ENCODE peak calls at places on chromosomes 6 and 20, in eight cellular contexts. One of them, this sample, is unnamed.

GRCh38 chr6:130697661-130698535 is 129.3 kb upstream of the SMLR1 start:
- DNase-seq in AG04450: peak; percentile 36
- DNase-seq in uterus: peak; percentile 57
- DNase-seq in IMR-90: peak; percentile 66
- DNase-seq in mesendoderm: peak; percentile 56
- DNase-seq in cardiac muscle cell: peak; percentile 50
- DNase-seq in astrocyte: peak; percentile 37
- DNase-seq in NB4: peak; percentile 43
- DNase-seq in this sample: peak; percentile 18

GRCh38 chr6:143976834-143977354 is 31.2 kb downstream of the PLAGL1 start:
- DNase-seq in cardiac muscle cell: no peak
- DNase-seq in mesendoderm: no peak
- DNase-seq in IMR-90: no peak
- DNase-seq in AG04450: no peak
- DNase-seq in astrocyte: no peak
- DNase-seq in NB4: no peak
- DNase-seq in uterus: no peak
- DNase-seq in this sample: no peak

GRCh38 chr6:47669684-47670515 is 28.5 kb upstream of the ADGRF4 start:
- DNase-seq in cardiac muscle cell: peak; percentile 10
- DNase-seq in NB4: no peak
- DNase-seq in astrocyte: peak; percentile 63
- DNase-seq in mesendoderm: peak; percentile 95
- DNase-seq in AG04450: no peak
- DNase-seq in uterus: no peak
- DNase-seq in IMR-90: no peak
- DNase-seq in this sample: no peak

GRCh38 chr6:71091167-71091566 is 134.3 kb upstream of the B3GAT2 start:
- DNase-seq in uterus: no peak
- DNase-seq in mesendoderm: no peak
- DNase-seq in IMR-90: no peak
- DNase-seq in AG04450: no peak
- DNase-seq in cardiac muscle cell: no peak
- DNase-seq in astrocyte: no peak
- DNase-seq in NB4: peak; percentile 52
- DNase-seq in this sample: no peak

GRCh38 chr6:137000825-137001224 is 43.9 kb downstream of the IL20RA start:
- DNase-seq in AG04450: no peak
- DNase-seq in IMR-90: no peak
- DNase-seq in uterus: no peak
- DNase-seq in NB4: no peak
- DNase-seq in astrocyte: peak; percentile 30
- DNase-seq in mesendoderm: no peak
- DNase-seq in cardiac muscle cell: no peak
- DNase-seq in this sample: no peak

GRCh38 chr20:63520594-63520938 is at the start of gene PPDPF:
- DNase-seq in AG04450: peak; percentile 34
- DNase-seq in IMR-90: peak; percentile 72
- DNase-seq in cardiac muscle cell: peak; percentile 89
- DNase-seq in NB4: no peak
- DNase-seq in uterus: peak; percentile 80
- DNase-seq in astrocyte: peak; percentile 41
- DNase-seq in mesendoderm: peak; percentile 84
- DNase-seq in this sample: peak; percentile 53

GRCh38 chr6:31969712-31970603 is 2.0 kb downstream of the DXO start:
- DNase-seq in mesendoderm: no peak
- DNase-seq in NB4: no peak
- DNase-seq in AG04450: no peak
- DNase-seq in uterus: no peak
- DNase-seq in astrocyte: peak; percentile 66
- DNase-seq in cardiac muscle cell: no peak
- DNase-seq in IMR-90: peak; percentile 55
- DNase-seq in this sample: no peak

GRCh38 chr6:15659181-15659580 is 3.6 kb downstream of the DTNBP1 start:
- DNase-seq in cardiac muscle cell: no peak
- DNase-seq in mesendoderm: no peak
- DNase-seq in AG04450: no peak
- DNase-seq in astrocyte: no peak
- DNase-seq in uterus: no peak
- DNase-seq in NB4: no peak
- DNase-seq in IMR-90: no peak
- DNase-seq in this sample: no peak

GRCh38 chr6:33313105-33313708 is 671 bp downstream of the TAPBP start:
- DNase-seq in mesendoderm: peak; percentile 75
- DNase-seq in AG04450: no peak
- DNase-seq in NB4: peak; percentile 89
- DNase-seq in astrocyte: no peak
- DNase-seq in IMR-90: peak; percentile 31
- DNase-seq in cardiac muscle cell: no peak
- DNase-seq in uterus: no peak
- DNase-seq in this sample: no peak

GRCh38 chr20:57564951-57565642 is 4.2 kb downstream of the PCK1 start:
- DNase-seq in uterus: no peak
- DNase-seq in astrocyte: no peak
- DNase-seq in cardiac muscle cell: no peak
- DNase-seq in NB4: no peak
- DNase-seq in IMR-90: no peak
- DNase-seq in AG04450: no peak
- DNase-seq in mesendoderm: no peak
- DNase-seq in this sample: peak; percentile 32

GRCh38 chr6:141398954-141399353 is 733.8 kb upstream of the GJE1 start:
- DNase-seq in astrocyte: no peak
- DNase-seq in NB4: no peak
- DNase-seq in IMR-90: no peak
- DNase-seq in uterus: no peak
- DNase-seq in mesendoderm: no peak
- DNase-seq in cardiac muscle cell: no peak
- DNase-seq in AG04450: no peak
- DNase-seq in this sample: no peak

GRCh38 chr6:134177753-134178229 is 125.4 kb upstream of the SLC2A12 start:
- DNase-seq in AG04450: no peak
- DNase-seq in astrocyte: peak; percentile 52
- DNase-seq in mesendoderm: no peak
- DNase-seq in uterus: peak; percentile 24
- DNase-seq in cardiac muscle cell: no peak
- DNase-seq in IMR-90: peak; percentile 69
- DNase-seq in NB4: peak; percentile 74
- DNase-seq in this sample: no peak

GRCh38 chr6:169212897-169213813 is 40.5 kb downstream of the THBS2 start:
- DNase-seq in mesendoderm: peak; percentile 93
- DNase-seq in IMR-90: peak; percentile 84
- DNase-seq in cardiac muscle cell: peak; percentile 91
- DNase-seq in astrocyte: peak; percentile 70
- DNase-seq in NB4: peak; percentile 99
- DNase-seq in AG04450: peak; percentile 38
- DNase-seq in uterus: peak; percentile 85
- DNase-seq in this sample: peak; percentile 78
- H3K4me3 ChIP-seq in mesendoderm: no peak overlapping the region
- H3K4me3 ChIP-seq in IMR-90: no peak overlapping the region
- H3K4me3 ChIP-seq in cardiac muscle cell: peak overlapping the region; percentile 26
- H3K4me3 ChIP-seq in astrocyte: peak overlapping the region; percentile 47
- H3K4me3 ChIP-seq in NB4: peak overlapping the region; percentile 65
- H3K4me3 ChIP-seq in AG04450: peak overlapping the region; percentile 26
- H3K4me3 ChIP-seq in uterus: no peak overlapping the region
- H3K4me3 ChIP-seq in this sample: peak overlapping the region; percentile 45

DNA sequence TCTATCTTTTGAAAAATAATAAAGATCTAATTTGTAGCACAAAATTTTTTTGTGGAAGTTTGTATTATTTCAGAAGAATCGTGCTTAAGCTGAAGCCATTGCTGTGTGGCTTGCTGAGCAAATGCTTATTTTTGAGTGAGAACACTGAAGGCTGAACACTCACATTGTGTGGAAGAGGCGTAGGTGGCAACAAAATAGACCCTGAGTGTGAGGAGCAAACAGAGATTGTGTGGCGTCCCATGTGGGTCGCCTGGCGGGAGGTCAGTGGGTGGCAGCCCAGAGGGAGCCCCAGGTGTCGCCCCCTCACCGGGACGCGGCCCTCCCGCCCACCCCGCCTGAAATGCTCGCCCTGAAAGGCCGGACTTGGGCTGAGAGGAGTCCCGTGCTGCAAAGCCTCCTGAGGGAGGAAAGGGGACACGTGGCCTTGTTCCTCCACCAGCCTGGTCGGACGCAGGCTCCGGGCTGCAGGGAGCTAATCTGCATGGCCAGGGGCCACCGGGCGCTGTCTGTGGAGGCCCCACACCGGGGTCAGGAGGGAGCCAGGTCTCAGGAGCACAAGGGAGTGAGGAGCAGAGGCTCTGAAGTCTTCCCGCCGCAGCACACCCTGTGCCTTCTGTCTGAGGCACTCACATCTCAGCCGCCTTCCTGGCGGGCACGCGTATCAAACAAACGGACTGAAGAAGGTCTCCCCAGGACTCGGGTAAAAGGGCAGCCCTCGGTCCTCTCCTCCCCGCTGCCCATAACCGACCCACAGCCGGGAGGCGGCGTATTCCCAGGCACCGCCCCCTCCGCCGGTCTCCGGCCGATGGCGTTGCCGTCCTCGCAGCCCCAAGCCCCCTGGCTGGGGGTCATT is 15.9 kb downstream of the DDO start:
- DNase-seq in NB4: no peak
- DNase-seq in mesendoderm: no peak
- DNase-seq in astrocyte: no peak
- DNase-seq in AG04450: no peak
- DNase-seq in cardiac muscle cell: no peak
- DNase-seq in IMR-90: no peak
- DNase-seq in uterus: no peak
- DNase-seq in this sample: no peak
- H3K4me3 ChIP-seq in NB4: no peak overlapping the region
- H3K4me3 ChIP-seq in mesendoderm: no peak overlapping the region
- H3K4me3 ChIP-seq in astrocyte: peak overlapping the region; percentile 45
- H3K4me3 ChIP-seq in AG04450: peak overlapping the region; percentile 5
- H3K4me3 ChIP-seq in cardiac muscle cell: no peak overlapping the region
- H3K4me3 ChIP-seq in IMR-90: no peak overlapping the region
- H3K4me3 ChIP-seq in uterus: peak overlapping the region; percentile 36
- H3K4me3 ChIP-seq in this sample: no peak overlapping the region

GRCh38 chr6:126614642-126615504 is 275.0 kb downstream of the CENPW start:
- DNase-seq in AG04450: no peak
- DNase-seq in IMR-90: no peak
- DNase-seq in cardiac muscle cell: no peak
- DNase-seq in mesendoderm: peak; percentile 62
- DNase-seq in uterus: no peak
- DNase-seq in astrocyte: no peak
- DNase-seq in NB4: no peak
- DNase-seq in this sample: no peak

GRCh38 chr6:126620747-126621146 is 280.8 kb downstream of the CENPW start:
- DNase-seq in uterus: no peak
- DNase-seq in cardiac muscle cell: no peak
- DNase-seq in astrocyte: no peak
- DNase-seq in AG04450: no peak
- DNase-seq in IMR-90: no peak
- DNase-seq in NB4: peak; percentile 29
- DNase-seq in mesendoderm: no peak
- DNase-seq in this sample: no peak

DNA sequence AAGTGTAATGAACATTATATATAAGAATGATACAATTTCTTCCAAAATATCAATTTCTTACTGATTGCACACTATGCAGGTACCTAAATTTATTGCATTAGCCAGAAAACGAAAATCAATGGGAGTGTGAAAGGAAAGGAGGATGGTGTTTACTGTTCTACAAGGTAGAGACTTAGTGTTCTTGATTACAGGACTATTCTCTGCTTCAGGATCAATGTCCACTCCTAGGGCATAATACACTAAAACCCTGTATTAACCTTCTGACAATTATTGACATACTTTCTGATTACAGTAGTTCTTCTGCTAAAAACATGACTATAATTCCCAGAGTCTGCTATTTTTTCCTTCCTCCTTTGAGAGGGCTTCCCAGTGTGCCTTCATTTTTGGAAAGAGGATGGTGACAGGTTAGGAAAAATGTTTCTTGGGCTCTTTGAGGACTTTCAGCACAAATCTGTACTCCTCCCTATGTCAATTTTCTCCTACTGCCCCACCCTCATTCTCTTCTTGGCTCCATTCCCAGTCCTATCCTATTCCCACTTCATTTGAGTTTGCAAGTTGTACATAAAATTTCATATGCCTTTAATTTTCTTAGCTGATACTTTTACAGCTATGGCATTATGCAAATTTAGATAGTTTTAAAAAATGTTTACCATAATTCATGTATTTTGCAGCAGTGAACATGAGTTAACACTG is 278.9 kb downstream of the CENPW start:
- DNase-seq in uterus: no peak
- DNase-seq in mesendoderm: no peak
- DNase-seq in IMR-90: no peak
- DNase-seq in astrocyte: no peak
- DNase-seq in NB4: no peak
- DNase-seq in cardiac muscle cell: no peak
- DNase-seq in AG04450: no peak
- DNase-seq in this sample: no peak
- H3K4me3 ChIP-seq in uterus: no peak overlapping the region
- H3K4me3 ChIP-seq in mesendoderm: no peak overlapping the region
- H3K4me3 ChIP-seq in IMR-90: no peak overlapping the region
- H3K4me3 ChIP-seq in astrocyte: no peak overlapping the region
- H3K4me3 ChIP-seq in NB4: no peak overlapping the region
- H3K4me3 ChIP-seq in cardiac muscle cell: no peak overlapping the region
- H3K4me3 ChIP-seq in AG04450: no peak overlapping the region
- H3K4me3 ChIP-seq in this sample: no peak overlapping the region

DNA sequence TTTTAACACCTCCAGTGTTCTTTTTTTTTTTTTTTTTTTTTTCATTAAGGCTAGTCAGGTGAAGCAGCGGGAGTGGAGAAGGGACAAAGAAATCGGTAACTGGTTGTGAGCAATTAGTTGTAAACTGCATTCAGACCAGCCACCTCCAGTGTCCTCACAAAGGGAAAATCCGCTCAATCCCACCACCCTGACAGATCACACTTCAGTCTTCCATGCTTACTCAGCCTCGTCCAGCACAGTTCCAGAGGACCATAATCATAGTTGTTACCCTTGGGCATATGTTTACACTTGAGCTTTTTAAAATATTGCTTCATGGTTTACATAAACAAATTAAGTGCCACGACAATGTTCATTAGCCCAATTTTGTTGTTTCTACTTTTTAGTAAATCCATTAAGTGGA is 10.2 kb downstream of the DYNLRB1 start:
- DNase-seq in mesendoderm: no peak
- DNase-seq in IMR-90: peak; percentile 33
- DNase-seq in astrocyte: no peak
- DNase-seq in uterus: no peak
- DNase-seq in AG04450: no peak
- DNase-seq in cardiac muscle cell: no peak
- DNase-seq in NB4: no peak
- DNase-seq in this sample: no peak
- H3K4me3 ChIP-seq in mesendoderm: no peak overlapping the region
- H3K4me3 ChIP-seq in IMR-90: no peak overlapping the region
- H3K4me3 ChIP-seq in astrocyte: no peak overlapping the region
- H3K4me3 ChIP-seq in uterus: no peak overlapping the region
- H3K4me3 ChIP-seq in AG04450: no peak overlapping the region
- H3K4me3 ChIP-seq in cardiac muscle cell: no peak overlapping the region
- H3K4me3 ChIP-seq in NB4: no peak overlapping the region
- H3K4me3 ChIP-seq in this sample: no peak overlapping the region

DNA sequence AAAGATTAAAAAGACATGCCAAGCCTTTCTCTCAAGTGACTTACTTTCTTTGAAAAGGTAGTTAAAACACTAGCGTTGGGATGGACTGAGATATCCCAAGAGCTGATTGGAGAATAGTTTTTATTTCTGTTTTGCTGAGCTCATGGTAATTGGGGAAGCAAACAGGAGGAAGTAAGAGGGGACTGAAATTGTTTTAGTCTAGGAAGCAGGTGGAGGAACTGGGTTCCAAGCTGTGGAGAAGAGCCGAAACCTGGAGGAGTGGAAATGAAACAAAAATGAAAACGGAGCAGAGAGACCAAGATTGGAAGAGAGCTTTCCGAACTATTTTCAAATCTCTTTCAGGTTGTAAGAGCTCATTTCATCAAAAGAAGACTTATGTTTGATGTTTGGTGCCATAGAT is 59.9 kb upstream of the TENT5A start:
- DNase-seq in NB4: peak; percentile 36
- DNase-seq in AG04450: no peak
- DNase-seq in astrocyte: no peak
- DNase-seq in mesendoderm: no peak
- DNase-seq in cardiac muscle cell: no peak
- DNase-seq in uterus: no peak
- DNase-seq in IMR-90: no peak
- DNase-seq in this sample: no peak
- H3K4me3 ChIP-seq in NB4: no peak overlapping the region
- H3K4me3 ChIP-seq in AG04450: no peak overlapping the region
- H3K4me3 ChIP-seq in astrocyte: no peak overlapping the region
- H3K4me3 ChIP-seq in mesendoderm: no peak overlapping the region
- H3K4me3 ChIP-seq in cardiac muscle cell: no peak overlapping the region
- H3K4me3 ChIP-seq in uterus: no peak overlapping the region
- H3K4me3 ChIP-seq in IMR-90: no peak overlapping the region
- H3K4me3 ChIP-seq in this sample: no peak overlapping the region